ENCODE peak calls at places on chromosomes 12 and 14, in eight cellular contexts. X, U, O, W, S, K, M and H are unnamed samples.

GRCh38 chr12:121781751-121782615 is 11.5 kb downstream of the RHOF start:
- DNase-seq in M (peak; percentile 63), O (no peak), W (peak; percentile 56), X (no peak), U (no peak), K (no peak), S (no peak), H (peak; percentile 69)

GRCh38 chr12:27711312-27711682 is 665 bp downstream of the MRPS35 start:
- DNase-seq in X (no peak), U (no peak), O (no peak), S (no peak), W (no peak), K (peak; percentile 9), M (no peak), H (no peak)

GRCh38 chr14:104445086-104445485 is 134.5 kb upstream of the C14orf180 start:
- DNase-seq in X (no peak), M (no peak), S (peak; percentile 7), O (peak; percentile 1), W (no peak), K (no peak), U (no peak), H (peak; percentile 36)

GRCh38 chr14:65444230-65444629 is 31.7 kb downstream of the FUT8 start:
- DNase-seq in O (no peak), S (no peak), W (no peak), M (no peak), U (no peak), K (no peak), X (no peak), H (no peak)

GRCh38 chr12:43579240-43579639 is 27.2 kb upstream of the ADAMTS20 start:
- DNase-seq in M (peak; percentile 2), X (no peak), K (no peak), W (no peak), S (no peak), U (no peak), O (no peak), H (no peak)

GRCh38 chr12:110744176-110744575 is 1.5 kb upstream of the PPP1CC start:
- DNase-seq in K (peak; percentile 68), M (peak; percentile 48), W (no peak), S (no peak), O (peak; percentile 80), X (no peak), U (no peak), H (no peak)

GRCh38 chr14:103030741-103031565 is 26.4 kb downstream of the CDC42BPB start:
- DNase-seq in X (no peak), W (no peak), M (peak; percentile 57), S (no peak), O (no peak), U (no peak), K (no peak), H (no peak)

GRCh38 chr12:85468356-85469157 is 188.5 kb downstream of the ALX1 start:
- DNase-seq in M (peak; percentile 71), U (peak; percentile 62), X (peak; percentile 60), O (no peak), W (no peak), K (peak; percentile 59), S (peak; percentile 27), H (no peak)

GRCh38 chr12:2613674-2614073 is 181.1 kb upstream of the FKBP4 start:
- DNase-seq in W (no peak), X (no peak), K (peak; percentile 98), S (no peak), O (no peak), U (no peak), M (peak; percentile 98), H (no peak)

GRCh38 chr12:103833095-103833777 is 7.8 kb downstream of the NT5DC3 start:
- DNase-seq in W (no peak), S (no peak), O (no peak), X (no peak), M (peak; percentile 38), U (no peak), K (peak; percentile 36), H (no peak)

GRCh38 chr12:114916531-114916930 is 232.6 kb upstream of the TBX3 start:
- DNase-seq in W (no peak), O (no peak), M (peak; percentile 71), U (no peak), X (no peak), K (peak; percentile 29), S (no peak), H (no peak)

GRCh38 chr12:97989366-97989940 is 525.9 kb upstream of the TMPO start:
- DNase-seq in U (no peak), S (no peak), O (no peak), M (no peak), X (no peak), K (no peak), W (no peak), H (no peak)

GRCh38 chr12:129657179-129657578 is 246.6 kb downstream of the TMEM132D start:
- DNase-seq in M (no peak), W (no peak), S (no peak), K (no peak), U (no peak), X (no peak), O (no peak), H (no peak)

GRCh38 chr12:65602579-65603295 is 221.5 kb upstream of the HMGA2 start:
- DNase-seq in X (peak; percentile 72), W (no peak), M (peak; percentile 97), S (peak; percentile 75), K (peak; percentile 92), U (peak; percentile 52), O (peak; percentile 47), H (peak; percentile 55)

GRCh38 chr12:124392271-124392990 is 97.5 kb downstream of the RFLNA start:
- DNase-seq in X (peak; percentile 36), K (peak; percentile 74), S (no peak), M (peak; percentile 69), O (no peak), U (peak; percentile 86), W (peak; percentile 13), H (peak; percentile 85)

GRCh38 chr14:92712654-92713051 is 35.8 kb downstream of the LGMN start:
- DNase-seq in O (no peak), M (no peak), X (no peak), K (no peak), U (no peak), S (no peak), W (no peak), H (no peak)

GRCh38 chr14:105287249-105288102 is 13.3 kb downstream of the BRF1 start:
- DNase-seq in W (no peak), S (no peak), O (no peak), U (no peak), M (no peak), X (no peak), K (no peak), H (no peak)

GRCh38 chr14:91946313-91947195 is 940 bp downstream of the FBLN5 start:
- DNase-seq in S (no peak), K (peak; percentile 33), O (no peak), W (no peak), U (no peak), M (no peak), X (no peak), H (no peak)

DNA sequence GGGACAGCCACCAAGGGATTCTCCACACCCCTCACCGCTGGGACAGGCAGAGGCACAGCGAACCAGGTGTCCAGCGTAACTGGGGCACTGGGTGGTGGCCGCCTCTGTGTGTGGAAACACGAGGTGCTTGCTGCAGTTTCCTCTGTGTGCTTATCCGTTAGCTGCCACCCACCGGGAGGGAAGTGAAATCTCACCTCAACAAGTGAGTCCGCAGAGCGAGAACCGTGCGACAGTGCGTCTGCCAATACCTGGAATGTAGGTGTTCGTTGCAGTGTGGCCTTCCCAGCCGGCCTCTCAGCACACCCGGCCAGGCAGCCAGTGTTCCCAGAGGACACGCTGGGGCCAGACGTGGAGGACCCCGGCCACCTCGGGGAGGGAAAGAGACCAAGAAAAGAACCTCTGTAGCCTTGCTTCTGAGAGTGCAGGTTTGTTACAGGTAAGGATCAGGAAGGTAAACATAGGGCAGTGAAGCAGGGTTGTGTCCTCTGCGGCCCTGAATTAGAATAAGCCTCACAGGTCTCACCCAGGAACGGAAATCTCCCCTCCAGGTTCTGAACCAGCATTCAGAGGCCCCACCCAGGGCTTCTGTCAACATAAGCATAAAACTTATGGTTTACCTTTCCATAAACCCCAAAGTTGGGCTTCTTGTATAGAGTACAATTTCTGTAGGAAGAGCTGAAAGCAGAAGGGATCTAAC is 1.5 kb downstream of the BCL2L14 start:
- DNase-seq in O (no peak), X (no peak), K (no peak), M (no peak), S (peak; percentile 73), W (peak; percentile 11), U (peak; percentile 76), H (no peak)
- TF ChIP-seq CTCF in O (no peak), X (no peak), K (no peak), M (no peak), S (no peak), W (no peak), U (no peak), H (no peak)

GRCh38 chr14:45134051-45134958 is at the start of gene FKBP3:
- DNase-seq in X (peak; percentile 91), K (peak; percentile 99), W (peak; percentile 94), S (peak; percentile 97), O (peak; percentile 98), M (peak; percentile 99), U (peak; percentile 97), H (peak; percentile 97)
- TF ChIP-seq CTCF in X (no peak), K (no peak), W (no peak), S (no peak), O (peak; percentile 37), M (no peak), U (no peak), H (no peak)

DNA sequence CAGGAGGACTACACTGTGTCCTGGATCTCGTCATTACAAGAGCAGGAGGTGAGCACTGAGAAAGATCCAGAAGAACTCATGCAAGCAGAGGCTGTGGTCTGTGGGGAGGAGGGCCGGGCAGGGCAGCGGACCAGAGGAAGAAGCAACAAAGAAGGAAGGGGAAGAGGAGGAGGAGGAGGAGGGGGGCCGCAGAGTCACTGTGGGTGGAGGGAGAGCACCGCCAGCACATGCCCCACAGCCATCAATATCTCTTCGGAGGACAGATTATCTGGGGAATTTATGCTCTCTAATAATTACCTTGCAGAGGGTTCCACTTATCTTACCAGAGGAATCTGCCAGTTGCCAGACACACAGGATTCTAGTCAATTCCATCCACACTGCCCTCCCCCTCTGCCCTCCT is 105.6 kb downstream of the DPF3 start:
- DNase-seq in U (no peak), S (no peak), W (no peak), K (no peak), X (no peak), O (no peak), M (no peak), H (no peak)
- TF ChIP-seq CTCF in U (no peak), S (no peak), W (no peak), K (no peak), X (no peak), O (no peak), M (no peak), H (no peak)

GRCh38 chr12:108423486-108423885 is 84.4 kb upstream of the CMKLR1 start:
- DNase-seq in S (no peak), W (no peak), X (no peak), O (no peak), K (no peak), M (no peak), U (no peak), H (no peak)

GRCh38 chr12:108424026-108424425 is 84.9 kb upstream of the CMKLR1 start:
- DNase-seq in M (no peak), K (no peak), X (no peak), O (no peak), W (no peak), S (no peak), U (no peak), H (no peak)

GRCh38 chr12:108424816-108425215 is 85.7 kb upstream of the CMKLR1 start:
- DNase-seq in O (no peak), U (no peak), M (no peak), W (no peak), S (no peak), K (no peak), X (no peak), H (no peak)

GRCh38 chr12:108430245-108430644 is 84.8 kb upstream of the FICD start:
- DNase-seq in K (peak; percentile 8), S (no peak), W (no peak), X (no peak), U (no peak), O (no peak), M (peak; percentile 32), H (no peak)

GRCh38 chr12:108425238-108425795 is 86.2 kb upstream of the CMKLR1 start:
- DNase-seq in M (no peak), S (no peak), U (no peak), K (no peak), X (no peak), O (no peak), W (no peak), H (no peak)
- TF ChIP-seq CTCF in M (no peak), S (no peak), U (no peak), K (no peak), X (no peak), O (no peak), W (no peak), H (no peak)